ENCODE peak calls at places on chromosome 20, in eight cellular contexts. G, Q, Y, B, D, R, X and S are unnamed samples.

GRCh38 chr20:64140956-64141355 is 23.3 kb upstream of the MYT1 start:
- DNase-seq in D (no peak), G (no peak), B (no peak), Q (peak; percentile 6), Y (no peak), X (no peak), R (no peak), S (no peak)

GRCh38 chr20:4112490-4113420 is 97.4 kb upstream of the RNF24 start:
- DNase-seq in G (no peak), B (peak; percentile 57), Q (no peak), R (no peak), D (no peak), X (peak; percentile 39), Y (no peak), S (peak; percentile 29)

GRCh38 chr20:56582557-56582956 is 46.5 kb upstream of the TFAP2C start:
- DNase-seq in R (no peak), Q (no peak), Y (no peak), B (no peak), D (no peak), G (no peak), X (no peak), S (no peak)

GRCh38 chr20:58268936-58269619 is 40.4 kb upstream of the RAB22A start:
- DNase-seq in Y (no peak), D (no peak), Q (no peak), R (no peak), G (no peak), X (no peak), B (no peak), S (no peak)

GRCh38 chr20:24629668-24630067 is 160.2 kb downstream of the SYNDIG1 start:
- DNase-seq in Q (no peak), R (peak; percentile 53), G (no peak), Y (no peak), B (peak; percentile 30), X (no peak), D (no peak), S (no peak)

GRCh38 chr20:1388706-1389483 is 4.0 kb downstream of the FKBP1A start:
- DNase-seq in B (no peak), Q (no peak), G (no peak), X (no peak), Y (no peak), D (no peak), R (no peak), S (peak; percentile 50)

GRCh38 chr20:58839474-58839874 is 11.2 kb downstream of the GNAS-AS1 start:
- DNase-seq in R (no peak), X (peak; percentile 71), Y (no peak), D (no peak), B (peak; percentile 18), Q (peak; percentile 75), G (no peak), S (no peak)

GRCh38 chr20:32343438-32343837 is 14.7 kb upstream of the ASXL1 start:
- DNase-seq in Q (no peak), R (no peak), X (no peak), G (no peak), Y (no peak), D (no peak), B (no peak), S (no peak)

GRCh38 chr20:7744411-7744810 is 195.8 kb downstream of the HAO1 start:
- DNase-seq in X (no peak), R (no peak), D (no peak), B (no peak), Q (no peak), G (no peak), Y (peak; percentile 12), S (no peak)

GRCh38 chr20:26209171-26209941 is 512.7 kb upstream of the ZNF337 start:
- DNase-seq in R (no peak), Y (no peak), X (peak; percentile 55), G (no peak), B (no peak), Q (peak; percentile 37), D (no peak), S (no peak)

GRCh38 chr20:13844296-13844695 is 59.5 kb downstream of the NDUFAF5 start:
- DNase-seq in R (no peak), X (no peak), D (no peak), Q (no peak), Y (no peak), G (no peak), B (no peak), S (no peak)

GRCh38 chr20:41029150-41029872 is 689 bp downstream of the TOP1 start:
- DNase-seq in Y (no peak), G (no peak), D (peak; percentile 46), R (no peak), X (peak; percentile 64), Q (peak; percentile 21), B (no peak), S (peak; percentile 13)

GRCh38 chr20:63534427-63534830 is 2.7 kb downstream of the PTK6 start:
- DNase-seq in G (no peak), Q (no peak), X (peak; percentile 50), B (no peak), D (no peak), R (no peak), Y (no peak), S (no peak)

GRCh38 chr20:59863058-59863457 is 70.4 kb downstream of the SYCP2 start:
- DNase-seq in R (no peak), B (no peak), Y (no peak), X (no peak), Q (no peak), G (no peak), D (no peak), S (no peak)

GRCh38 chr20:10675456-10675848 is 1.7 kb upstream of the JAG1 start:
- DNase-seq in G (no peak), D (no peak), R (no peak), Q (no peak), B (no peak), X (no peak), Y (no peak), S (no peak)

GRCh38 chr20:2086177-2086979 is 15.2 kb upstream of the STK35 start:
- DNase-seq in B (no peak), X (no peak), G (no peak), D (no peak), R (no peak), Q (no peak), Y (no peak), S (no peak)

GRCh38 chr20:13006825-13007224 is 1.9 kb upstream of the SPTLC3 start:
- DNase-seq in G (no peak), R (no peak), Q (no peak), B (no peak), X (no peak), Y (peak; percentile 75), D (no peak), S (no peak)

GRCh38 chr20:42361402-42361801 is 743.2 kb upstream of the CHD6 start:
- DNase-seq in B (no peak), G (no peak), R (no peak), D (no peak), X (no peak), Q (no peak), Y (no peak), S (no peak)

GRCh38 chr20:33005132-33005566 is 916 bp upstream of the SUN5 start:
- DNase-seq in B (no peak), G (no peak), Y (no peak), D (no peak), R (no peak), Q (no peak), X (no peak), S (peak; percentile 43)

GRCh38 chr20:10671221-10671849 is 2.5 kb downstream of the JAG1 start:
- DNase-seq in Y (peak; percentile 96), X (peak; percentile 69), D (no peak), G (no peak), R (no peak), B (peak; percentile 87), Q (peak; percentile 72), S (peak; percentile 95)

GRCh38 chr20:59495894-59496510 is 108.3 kb upstream of the PHACTR3 start:
- DNase-seq in G (peak; percentile 4), X (peak; percentile 87), B (peak; percentile 42), Q (peak; percentile 80), R (peak; percentile 70), Y (peak; percentile 46), D (peak; percentile 40), S (peak; percentile 28)

GRCh38 chr20:21693322-21693721 is 12.1 kb upstream of the PAX1 start:
- DNase-seq in X (peak; percentile 79), G (no peak), Q (peak; percentile 71), B (no peak), Y (no peak), D (no peak), R (no peak), S (no peak)

GRCh38 chr20:36779656-36780025 is 6.1 kb upstream of the DSN1 start:
- DNase-seq in D (no peak), R (no peak), Q (peak; percentile 42), X (no peak), G (no peak), B (no peak), Y (no peak), S (no peak)

GRCh38 chr20:22577515-22578220 is 6.7 kb downstream of the FOXA2 start:
- DNase-seq in X (peak; percentile 66), D (no peak), Y (no peak), B (no peak), Q (peak; percentile 68), R (no peak), G (no peak), S (no peak)

GRCh38 chr20:36670665-36671357 is 24.8 kb upstream of the SLA2 start:
- DNase-seq in D (no peak), B (no peak), X (no peak), Q (no peak), G (no peak), Y (no peak), R (no peak), S (no peak)

GRCh38 chr20:39245685-39246311 is 283.7 kb downstream of the DHX35 start:
- DNase-seq in Y (no peak), G (no peak), X (no peak), R (no peak), Q (no peak), D (no peak), B (no peak), S (no peak)

GRCh38 chr20:61779176-61779965 is 286.3 kb downstream of the TAF4 start:
- DNase-seq in X (no peak), B (no peak), Y (no peak), G (no peak), Q (no peak), D (no peak), R (no peak), S (no peak)

GRCh38 chr20:25223179-25223661 is 24.7 kb upstream of the PYGB start:
- DNase-seq in D (peak; percentile 29), B (no peak), X (no peak), Q (no peak), Y (no peak), G (no peak), R (no peak), S (no peak)

GRCh38 chr20:10609726-10610125 is 64.1 kb downstream of the JAG1 start:
- DNase-seq in B (no peak), Q (no peak), R (no peak), G (no peak), Y (no peak), D (no peak), X (no peak), S (no peak)

GRCh38 chr20:58075980-58076749 is 152.3 kb downstream of the ANKRD60 start:
- DNase-seq in Q (no peak), D (no peak), X (peak; percentile 14), B (no peak), Y (no peak), G (no peak), R (no peak), S (no peak)

GRCh38 chr20:10381477-10381876 is 52.5 kb downstream of the MKKS start:
- DNase-seq in Y (no peak), X (no peak), R (no peak), G (no peak), D (no peak), B (no peak), Q (no peak), S (no peak)

GRCh38 chr20:49594143-49594928 is 26.4 kb upstream of the PTGIS start:
- DNase-seq in G (no peak), R (no peak), D (peak; percentile 58), Q (no peak), X (no peak), B (no peak), Y (peak; percentile 88), S (no peak)

GRCh38 chr20:62805365-62805710 is 703 bp downstream of the OGFR start:
- DNase-seq in D (no peak), R (no peak), X (peak; percentile 53), B (no peak), G (no peak), Y (no peak), Q (no peak), S (no peak)

GRCh38 chr20:38805502-38805957 is at the start of gene PPP1R16B:
- DNase-seq in B (no peak), G (no peak), X (peak; percentile 87), Q (peak; percentile 81), Y (no peak), R (peak; percentile 75), D (peak; percentile 68), S (no peak)